ENCODE peak calls at places on chromosome 18, in four cellular contexts. D is NCI-H345, J is SK-N-SH, H is HT1080. U is an unnamed sample.

GRCh38 chr18:8800445-8800844 is 95.1 kb downstream of the MTCL1 start:
- DNase-seq in D (no peak), J (no peak), H (peak; percentile 95), U (peak; percentile 69)

GRCh38 chr18:905307-905947 is 756 bp downstream of the ADCYAP1 start:
- DNase-seq in D (peak; percentile 34), J (peak; percentile 38), H (no peak), U (peak; percentile 24)

GRCh38 chr18:75200071-75200470 is 8.9 kb downstream of the PTGR3 start:
- DNase-seq in D (no peak), J (no peak), H (no peak), U (no peak)

GRCh38 chr18:7847357-7847756 is 280.2 kb downstream of the PTPRM start:
- DNase-seq in D (no peak), J (no peak), H (no peak), U (no peak)

GRCh38 chr18:63586966-63587365 is at the start of gene SERPINB13:
- DNase-seq in D (no peak), J (no peak), H (no peak), U (no peak)

GRCh38 chr18:80147418-80148315 is 38.6 kb downstream of the ADNP2 start:
- DNase-seq in D (peak; percentile 95), J (peak; percentile 79), H (peak; percentile 68), U (no peak)

GRCh38 chr18:49547701-49548100 is 14.2 kb upstream of the LIPG start:
- DNase-seq in D (no peak), J (no peak), H (peak; percentile 37), U (no peak)

GRCh38 chr18:30527226-30527625 is 515.3 kb downstream of the DSC3 start:
- DNase-seq in D (no peak), J (no peak), H (no peak), U (no peak)

GRCh38 chr18:23756590-23757540 is 67.6 kb downstream of the LAMA3 start:
- DNase-seq in D (no peak), J (no peak), H (no peak), U (no peak)

GRCh38 chr18:23049698-23050373 is 85.4 kb upstream of the CABLES1 start:
- DNase-seq in D (no peak), J (no peak), H (no peak), U (no peak)

GRCh38 chr18:5738561-5738960 is 156.8 kb downstream of the TMEM200C start:
- DNase-seq in D (no peak), J (no peak), H (no peak), U (no peak)

GRCh38 chr18:13256444-13257305 is 38.1 kb downstream of the LDLRAD4 start:
- DNase-seq in D (peak; percentile 41), J (no peak), H (no peak), U (no peak)

GRCh38 chr18:45775241-45775676 is 50.2 kb upstream of the SIGLEC15 start:
- DNase-seq in D (no peak), J (peak; percentile 55), H (no peak), U (no peak)

GRCh38 chr18:48810805-48811204 is 140.0 kb downstream of the SMAD7 start:
- DNase-seq in D (no peak), J (no peak), H (no peak), U (no peak)

GRCh38 chr18:42814618-42815017 is 300.9 kb downstream of the RIT2 start:
- DNase-seq in D (no peak), J (no peak), H (no peak), U (no peak)

GRCh38 chr18:46474487-46475366 is 182.3 kb downstream of the LOXHD1 start:
- DNase-seq in D (peak; percentile 71), J (peak; percentile 59), H (no peak), U (no peak)

GRCh38 chr18:11728247-11728646 is 39.2 kb downstream of the GNAL start:
- DNase-seq in D (no peak), J (no peak), H (peak; percentile 7), U (no peak)

GRCh38 chr18:74896390-74896991 is 298.8 kb downstream of the ZNF407 start:
- DNase-seq in D (peak; percentile 82), J (peak; percentile 20), H (peak; percentile 58), U (no peak)

GRCh38 chr18:27130029-27130428 is 55.1 kb downstream of the CHST9 start:
- DNase-seq in D (no peak), J (no peak), H (no peak), U (no peak)

GRCh38 chr18:36630917-36631316 is 197.9 kb downstream of the TPGS2 start:
- DNase-seq in D (no peak), J (no peak), H (no peak), U (no peak)

GRCh38 chr18:79424008-79424565 is 28.4 kb downstream of the NFATC1 start:
- DNase-seq in D (no peak), J (no peak), H (no peak), U (no peak)

GRCh38 chr18:22391571-22392359 is 25.9 kb downstream of the CTAGE1 start:
- DNase-seq in D (no peak), J (peak; percentile 7), H (peak; percentile 97), U (no peak)

GRCh38 chr18:63949068-63949737 is at the start of gene HMSD:
- DNase-seq in D (peak; percentile 90), J (peak; percentile 56), H (no peak), U (peak; percentile 22)

GRCh38 chr18:79495591-79496071 is 99.9 kb downstream of the NFATC1 start:
- DNase-seq in D (no peak), J (no peak), H (no peak), U (no peak)

GRCh38 chr18:79522451-79523220 is 126.9 kb downstream of the NFATC1 start:
- DNase-seq in D (no peak), J (no peak), H (no peak), U (no peak)

GRCh38 chr18:48902023-48902855 is 48.5 kb downstream of the SMAD7 start:
- DNase-seq in D (peak; percentile 90), J (peak; percentile 75), H (peak; percentile 91), U (peak; percentile 76)

GRCh38 chr18:49669403-49669802 is 107.5 kb downstream of the LIPG start:
- DNase-seq in D (peak; percentile 19), J (no peak), H (no peak), U (no peak)

GRCh38 chr18:3177902-3178687 is 41.7 kb downstream of the MYOM1 start:
- DNase-seq in D (no peak), J (no peak), H (no peak), U (no peak)

GRCh38 chr18:13465476-13465875 is 246.9 kb downstream of the LDLRAD4 start:
- DNase-seq in D (no peak), J (no peak), H (no peak), U (no peak)

GRCh38 chr18:74521068-74521725 is 13.1 kb upstream of the CNDP1 start:
- DNase-seq in D (no peak), J (no peak), H (no peak), U (no peak)

GRCh38 chr18:12076424-12077140 is 17.1 kb upstream of the ANKRD62 start:
- DNase-seq in D (peak; percentile 43), J (peak; percentile 90), H (no peak), U (peak; percentile 49)

GRCh38 chr18:80132196-80132812 is 23.2 kb downstream of the ADNP2 start:
- DNase-seq in D (no peak), J (no peak), H (no peak), U (no peak)

GRCh38 chr18:58590231-58590630 is 38.7 kb downstream of the ALPK2 start:
- DNase-seq in D (no peak), J (no peak), H (no peak), U (no peak)

GRCh38 chr18:42030586-42031182 is 75.7 kb downstream of the PIK3C3 start:
- DNase-seq in D (no peak), J (peak; percentile 27), H (peak; percentile 8), U (peak; percentile 23)

GRCh38 chr18:62938451-62938850 is 223.1 kb downstream of the PHLPP1 start:
- DNase-seq in D (no peak), J (no peak), H (no peak), U (no peak)

GRCh38 chr18:39945076-39945475 is 2010.0 kb upstream of the PIK3C3 start:
- DNase-seq in D (no peak), J (no peak), H (no peak), U (no peak)

GRCh38 chr18:76053551-76053950 is 441.5 kb downstream of the ZNF516 start:
- DNase-seq in D (no peak), J (no peak), H (no peak), U (no peak)

GRCh38 chr18:78071146-78071710 is 821.6 kb downstream of the GALR1 start:
- DNase-seq in D (no peak), J (no peak), H (no peak), U (no peak)

GRCh38 chr18:44924750-44925534 is 244.3 kb downstream of the SETBP1 start:
- DNase-seq in D (no peak), J (no peak), H (no peak), U (no peak)

U was measured in 8988T.